ENCODE peak calls at places on chromosomes 1 and 21, in nine cellular contexts. One of them, this sample, is unnamed.

GRCh38 chr1:192615055-192615454 is 20.9 kb upstream of the RGS13 start:
- DNase-seq in kidney: no peak
- DNase-seq in tibial artery: no peak
- DNase-seq in breast epithelium: no peak
- DNase-seq in upper lobe of right lung: no peak
- DNase-seq in AG04449: no peak
- DNase-seq in body of pancreas: no peak
- DNase-seq in RWPE2: no peak
- DNase-seq in fibroblast of lung: no peak
- DNase-seq in this sample: no peak

GRCh38 chr1:113452921-113453770 is 62.8 kb downstream of the MAGI3 start:
- DNase-seq in AG04449: no peak
- DNase-seq in RWPE2: no peak
- DNase-seq in kidney: no peak
- DNase-seq in body of pancreas: peak
- DNase-seq in fibroblast of lung: peak
- DNase-seq in breast epithelium: no peak
- DNase-seq in tibial artery: no peak
- DNase-seq in upper lobe of right lung: no peak
- DNase-seq in this sample: peak

GRCh38 chr1:41312991-41313645 is 48.1 kb upstream of the FOXO6 start:
- DNase-seq in kidney: no peak
- DNase-seq in fibroblast of lung: peak
- DNase-seq in upper lobe of right lung: no peak
- DNase-seq in breast epithelium: no peak
- DNase-seq in AG04449: no peak
- DNase-seq in tibial artery: no peak
- DNase-seq in RWPE2: no peak
- DNase-seq in body of pancreas: no peak
- DNase-seq in this sample: no peak

GRCh38 chr1:42316292-42316691 is 18.7 kb downstream of the FOXJ3 start:
- DNase-seq in breast epithelium: no peak
- DNase-seq in fibroblast of lung: peak
- DNase-seq in kidney: no peak
- DNase-seq in body of pancreas: no peak
- DNase-seq in upper lobe of right lung: no peak
- DNase-seq in AG04449: no peak
- DNase-seq in tibial artery: no peak
- DNase-seq in RWPE2: no peak
- DNase-seq in this sample: peak

GRCh38 chr1:150150511-150151021 is 850 bp downstream of the PLEKHO1 start:
- DNase-seq in RWPE2: no peak
- DNase-seq in tibial artery: no peak
- DNase-seq in breast epithelium: no peak
- DNase-seq in AG04449: no peak
- DNase-seq in fibroblast of lung: no peak
- DNase-seq in kidney: peak
- DNase-seq in upper lobe of right lung: peak
- DNase-seq in body of pancreas: no peak
- DNase-seq in this sample: peak

GRCh38 chr21:35927262-35927661 is 133.1 kb downstream of the SETD4 start:
- DNase-seq in RWPE2: no peak
- DNase-seq in fibroblast of lung: no peak
- DNase-seq in tibial artery: no peak
- DNase-seq in kidney: no peak
- DNase-seq in AG04449: no peak
- DNase-seq in breast epithelium: no peak
- DNase-seq in upper lobe of right lung: no peak
- DNase-seq in body of pancreas: no peak
- DNase-seq in this sample: no peak

GRCh38 chr1:1397839-1398523 is 1.2 kb downstream of the CCNL2 start:
- DNase-seq in fibroblast of lung: peak
- DNase-seq in body of pancreas: no peak
- DNase-seq in tibial artery: no peak
- DNase-seq in upper lobe of right lung: no peak
- DNase-seq in breast epithelium: no peak
- DNase-seq in kidney: peak
- DNase-seq in RWPE2: no peak
- DNase-seq in AG04449: no peak
- DNase-seq in this sample: peak

GRCh38 chr1:229474491-229474890 is 33.6 kb downstream of the NUP133 start:
- DNase-seq in breast epithelium: no peak
- DNase-seq in RWPE2: no peak
- DNase-seq in upper lobe of right lung: no peak
- DNase-seq in fibroblast of lung: no peak
- DNase-seq in body of pancreas: no peak
- DNase-seq in kidney: no peak
- DNase-seq in AG04449: no peak
- DNase-seq in tibial artery: no peak
- DNase-seq in this sample: peak

GRCh38 chr21:41914965-41915364 is 35.8 kb upstream of the PRDM15 start:
- DNase-seq in upper lobe of right lung: no peak
- DNase-seq in RWPE2: no peak
- DNase-seq in AG04449: no peak
- DNase-seq in breast epithelium: no peak
- DNase-seq in body of pancreas: no peak
- DNase-seq in kidney: no peak
- DNase-seq in tibial artery: no peak
- DNase-seq in fibroblast of lung: no peak
- DNase-seq in this sample: no peak

GRCh38 chr1:86621286-86621685 is 74.4 kb downstream of the CLCA4 start:
- DNase-seq in upper lobe of right lung: no peak
- DNase-seq in breast epithelium: no peak
- DNase-seq in body of pancreas: no peak
- DNase-seq in AG04449: no peak
- DNase-seq in kidney: no peak
- DNase-seq in tibial artery: no peak
- DNase-seq in RWPE2: no peak
- DNase-seq in fibroblast of lung: no peak
- DNase-seq in this sample: no peak
- TF ChIP-seq CTCF in upper lobe of right lung: no peak
- TF ChIP-seq CTCF in breast epithelium: no peak
- TF ChIP-seq CTCF in body of pancreas: no peak
- TF ChIP-seq CTCF in AG04449: no peak
- TF ChIP-seq CTCF in kidney: no peak
- TF ChIP-seq CTCF in tibial artery: no peak
- TF ChIP-seq CTCF in RWPE2: no peak
- TF ChIP-seq CTCF in fibroblast of lung: no peak
- TF ChIP-seq CTCF in this sample: no peak

DNA sequence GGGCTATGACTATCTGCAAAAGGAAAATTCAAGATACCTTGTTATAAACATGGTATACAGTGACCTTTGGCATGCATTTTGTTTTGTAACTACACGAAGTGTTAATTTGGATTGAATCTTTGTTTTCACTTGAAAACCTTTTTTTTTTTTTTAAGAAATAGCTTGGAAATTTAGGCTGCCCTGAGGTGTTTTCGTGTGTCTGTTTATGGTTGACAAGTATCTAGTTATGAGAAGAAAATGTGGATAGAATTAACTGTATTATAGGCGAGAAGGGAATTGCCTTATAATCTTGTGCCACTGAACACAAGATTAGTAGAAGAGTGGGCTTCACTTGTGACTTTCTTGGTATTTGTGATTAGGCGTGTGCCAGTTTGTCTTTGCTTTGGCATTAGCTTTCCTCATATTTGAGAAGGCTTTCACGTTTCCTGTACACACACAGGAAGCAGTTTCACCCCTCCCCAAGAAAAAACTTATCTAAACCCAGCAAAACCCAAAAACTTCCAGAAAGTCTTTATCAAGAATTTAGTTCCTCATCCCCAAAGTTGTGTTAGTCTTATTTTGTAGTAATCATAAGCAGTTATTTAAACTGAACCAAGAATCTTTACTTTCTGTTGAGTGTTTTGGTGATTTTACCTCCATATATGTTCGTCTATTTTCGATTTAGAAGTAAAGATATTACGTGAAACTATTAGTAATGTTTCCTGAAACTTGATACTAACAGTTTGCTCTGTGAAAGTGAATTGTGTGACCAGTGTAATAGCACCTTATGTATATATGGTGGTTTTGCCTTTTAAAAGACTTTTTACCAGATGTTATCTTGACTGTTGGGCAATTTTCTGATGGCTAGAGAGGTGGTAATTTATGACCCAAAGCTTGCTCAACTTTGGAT is 3.8 kb downstream of the DYRK1A start:
- DNase-seq in kidney: no peak
- DNase-seq in body of pancreas: no peak
- DNase-seq in fibroblast of lung: peak
- DNase-seq in breast epithelium: no peak
- DNase-seq in upper lobe of right lung: no peak
- DNase-seq in RWPE2: no peak
- DNase-seq in AG04449: no peak
- DNase-seq in tibial artery: no peak
- DNase-seq in this sample: peak
- H3K4me3 ChIP-seq in kidney: peak
- H3K4me3 ChIP-seq in body of pancreas: no peak
- H3K4me3 ChIP-seq in fibroblast of lung: peak
- H3K4me3 ChIP-seq in breast epithelium: peak
- H3K4me3 ChIP-seq in upper lobe of right lung: peak
- H3K4me3 ChIP-seq in RWPE2: peak
- H3K4me3 ChIP-seq in AG04449: peak
- H3K4me3 ChIP-seq in tibial artery: peak
- H3K4me3 ChIP-seq in this sample: peak

DNA sequence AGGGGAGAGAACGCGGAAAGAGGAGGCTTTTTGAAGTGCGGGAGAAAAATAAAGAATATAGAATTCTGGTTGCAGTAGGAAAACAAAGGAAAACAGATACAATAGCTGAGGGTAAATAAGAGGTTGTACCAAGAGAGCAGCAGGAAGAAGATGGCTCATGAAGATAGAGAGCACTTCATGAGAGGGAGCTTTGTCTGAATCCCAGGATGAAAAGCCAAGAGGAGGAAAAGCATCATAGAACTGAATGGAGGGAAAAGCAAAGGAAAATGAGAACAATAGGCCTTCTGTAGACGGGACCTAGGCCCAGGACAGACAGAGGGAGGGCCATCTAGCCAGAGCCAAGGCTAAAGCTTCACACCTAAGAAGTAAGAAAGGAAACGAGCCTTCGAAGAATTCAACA is 49.5 kb downstream of the ATP6V1G3 start:
- DNase-seq in body of pancreas: no peak
- DNase-seq in kidney: no peak
- DNase-seq in breast epithelium: no peak
- DNase-seq in fibroblast of lung: no peak
- DNase-seq in AG04449: no peak
- DNase-seq in tibial artery: no peak
- DNase-seq in RWPE2: no peak
- DNase-seq in upper lobe of right lung: no peak
- DNase-seq in this sample: no peak
- TF ChIP-seq CTCF in body of pancreas: no peak
- TF ChIP-seq CTCF in kidney: no peak
- TF ChIP-seq CTCF in breast epithelium: no peak
- TF ChIP-seq CTCF in fibroblast of lung: no peak
- TF ChIP-seq CTCF in AG04449: no peak
- TF ChIP-seq CTCF in tibial artery: no peak
- TF ChIP-seq CTCF in RWPE2: no peak
- TF ChIP-seq CTCF in upper lobe of right lung: no peak
- TF ChIP-seq CTCF in this sample: no peak

GRCh38 chr1:61053281-61053711 is 29.1 kb upstream of the NFIA start:
- DNase-seq in tibial artery: no peak
- DNase-seq in kidney: no peak
- DNase-seq in fibroblast of lung: no peak
- DNase-seq in RWPE2: no peak
- DNase-seq in AG04449: no peak
- DNase-seq in upper lobe of right lung: no peak
- DNase-seq in body of pancreas: no peak
- DNase-seq in breast epithelium: no peak
- DNase-seq in this sample: no peak
- H3K4me3 ChIP-seq in tibial artery: peak
- H3K4me3 ChIP-seq in kidney: peak
- H3K4me3 ChIP-seq in fibroblast of lung: no peak
- H3K4me3 ChIP-seq in RWPE2: no peak
- H3K4me3 ChIP-seq in AG04449: no peak
- H3K4me3 ChIP-seq in upper lobe of right lung: peak
- H3K4me3 ChIP-seq in body of pancreas: no peak
- H3K4me3 ChIP-seq in breast epithelium: peak
- H3K4me3 ChIP-seq in this sample: peak

GRCh38 chr1:172089768-172090510 is 248.6 kb downstream of the DNM3 start:
- DNase-seq in upper lobe of right lung: peak
- DNase-seq in breast epithelium: peak
- DNase-seq in fibroblast of lung: peak
- DNase-seq in kidney: peak
- DNase-seq in RWPE2: no peak
- DNase-seq in tibial artery: peak
- DNase-seq in body of pancreas: peak
- DNase-seq in AG04449: no peak
- DNase-seq in this sample: peak
- TF ChIP-seq CTCF in upper lobe of right lung: peak
- TF ChIP-seq CTCF in breast epithelium: no peak
- TF ChIP-seq CTCF in fibroblast of lung: peak
- TF ChIP-seq CTCF in kidney: peak
- TF ChIP-seq CTCF in RWPE2: peak
- TF ChIP-seq CTCF in tibial artery: peak
- TF ChIP-seq CTCF in body of pancreas: peak
- TF ChIP-seq CTCF in AG04449: peak
- TF ChIP-seq CTCF in this sample: peak

GRCh38 chr1:211734791-211735190 is 59.4 kb upstream of the NEK2 start:
- DNase-seq in RWPE2: no peak
- DNase-seq in AG04449: no peak
- DNase-seq in fibroblast of lung: no peak
- DNase-seq in upper lobe of right lung: no peak
- DNase-seq in body of pancreas: peak
- DNase-seq in breast epithelium: peak
- DNase-seq in tibial artery: no peak
- DNase-seq in kidney: no peak
- DNase-seq in this sample: no peak

GRCh38 chr1:211732276-211732571 is 56.8 kb upstream of the NEK2 start:
- DNase-seq in breast epithelium: no peak
- DNase-seq in upper lobe of right lung: no peak
- DNase-seq in fibroblast of lung: no peak
- DNase-seq in kidney: no peak
- DNase-seq in RWPE2: no peak
- DNase-seq in tibial artery: no peak
- DNase-seq in AG04449: no peak
- DNase-seq in body of pancreas: no peak
- DNase-seq in this sample: no peak

GRCh38 chr1:211735208-211736170 is 60.1 kb upstream of the NEK2 start:
- DNase-seq in tibial artery: no peak
- DNase-seq in RWPE2: peak
- DNase-seq in breast epithelium: peak
- DNase-seq in upper lobe of right lung: no peak
- DNase-seq in kidney: no peak
- DNase-seq in AG04449: peak
- DNase-seq in fibroblast of lung: peak
- DNase-seq in body of pancreas: no peak
- DNase-seq in this sample: peak

GRCh38 chr1:211736351-211736915 is 61.0 kb upstream of the NEK2 start:
- DNase-seq in fibroblast of lung: peak
- DNase-seq in kidney: no peak
- DNase-seq in tibial artery: no peak
- DNase-seq in breast epithelium: peak
- DNase-seq in upper lobe of right lung: no peak
- DNase-seq in body of pancreas: no peak
- DNase-seq in RWPE2: no peak
- DNase-seq in AG04449: no peak
- DNase-seq in this sample: no peak

DNA sequence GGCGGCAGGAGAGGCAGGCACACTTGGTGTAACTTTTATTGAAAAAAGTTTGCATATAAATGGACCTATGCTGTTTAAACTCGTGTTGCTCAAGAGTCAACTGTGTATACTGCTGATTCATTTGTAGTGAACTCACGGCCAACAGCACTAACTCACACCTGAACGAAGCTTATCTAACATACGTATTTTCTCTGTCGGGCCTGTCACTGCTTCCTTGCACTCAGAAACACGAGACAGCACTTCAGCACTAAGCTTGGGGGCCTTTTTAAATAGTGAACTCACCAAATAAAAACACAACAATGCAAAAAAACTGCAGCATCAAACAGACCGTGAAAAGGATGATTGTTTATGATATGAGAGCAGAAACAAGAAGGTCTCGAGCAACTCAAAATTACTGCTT is 58.9 kb upstream of the NEK2 start:
- DNase-seq in fibroblast of lung: no peak
- DNase-seq in AG04449: no peak
- DNase-seq in breast epithelium: no peak
- DNase-seq in kidney: no peak
- DNase-seq in RWPE2: no peak
- DNase-seq in body of pancreas: no peak
- DNase-seq in tibial artery: no peak
- DNase-seq in upper lobe of right lung: no peak
- DNase-seq in this sample: no peak
- H3K4me3 ChIP-seq in fibroblast of lung: no peak
- H3K4me3 ChIP-seq in AG04449: no peak
- H3K4me3 ChIP-seq in breast epithelium: no peak
- H3K4me3 ChIP-seq in kidney: no peak
- H3K4me3 ChIP-seq in RWPE2: no peak
- H3K4me3 ChIP-seq in body of pancreas: no peak
- H3K4me3 ChIP-seq in tibial artery: no peak
- H3K4me3 ChIP-seq in upper lobe of right lung: no peak
- H3K4me3 ChIP-seq in this sample: no peak

This sample was measured in fibroblast of villous mesenchyme.